ENCODE peak calls at places on chromosomes 6 and 20, in four cellular contexts. T is CD4-positive, CD25-positive, alpha-beta regulatory T cell; V is skeletal muscle cell; Z is PC-3. I is an unnamed sample.

GRCh38 chr6:137033828-137034227 is 10.9 kb downstream of the IL20RA start:
- DNase-seq in Z (peak), V (no peak), T (no peak), I (peak)

GRCh38 chr6:21987501-21987957 is 309.3 kb downstream of the PRL start:
- DNase-seq in V (peak), Z (peak), T (no peak), I (peak)

GRCh38 chr6:37033255-37033654 is 27.8 kb downstream of the FGD2 start:
- DNase-seq in Z (peak), T (no peak), V (no peak), I (no peak)

GRCh38 chr20:62117658-62118057 is 4.6 kb upstream of the LSM14B start:
- DNase-seq in T (peak), Z (no peak), V (no peak), I (peak)

GRCh38 chr6:163589401-163589800 is 174.9 kb downstream of the QKI start:
- DNase-seq in T (no peak), Z (no peak), V (no peak), I (no peak)

GRCh38 chr6:11712760-11713159 is 65.8 kb downstream of the ADTRP start:
- DNase-seq in Z (no peak), V (no peak), T (no peak), I (no peak)

GRCh38 chr20:48102076-48102787 is 317.0 kb upstream of the SULF2 start:
- DNase-seq in Z (no peak), T (no peak), V (no peak), I (no peak)

GRCh38 chr6:128465368-128466343 is 54.7 kb downstream of the PTPRK start:
- DNase-seq in V (no peak), Z (no peak), T (no peak), I (no peak)

GRCh38 chr6:68673255-68673654 is 38.2 kb downstream of the ADGRB3 start:
- DNase-seq in T (no peak), Z (no peak), V (no peak), I (no peak)

GRCh38 chr6:167507376-167507961 is 182.6 kb downstream of the TTLL2 start:
- DNase-seq in V (no peak), Z (no peak), T (no peak), I (no peak)

GRCh38 chr20:8076505-8077498 is 55.3 kb upstream of the PLCB1 start:
- DNase-seq in T (no peak), Z (no peak), V (no peak), I (no peak)

GRCh38 chr6:159074120-159074684 is 29.4 kb upstream of the TAGAP start:
- DNase-seq in V (peak), T (no peak), Z (peak), I (no peak)

GRCh38 chr20:34817801-34818200 is 7.7 kb downstream of the NCOA6 start:
- DNase-seq in T (no peak), V (no peak), Z (no peak), I (no peak)

GRCh38 chr6:170362121-170362520 is 55.6 kb downstream of the FAM120B start:
- DNase-seq in Z (no peak), T (no peak), V (no peak), I (no peak)

GRCh38 chr6:117167520-117168271 is 97.7 kb upstream of the VGLL2 start:
- DNase-seq in T (no peak), V (peak), Z (peak), I (no peak)

GRCh38 chr6:5059036-5059896 is 25.9 kb upstream of the PPP1R3G start:
- DNase-seq in T (no peak), Z (no peak), V (no peak), I (no peak)

GRCh38 chr20:38674178-38675133 is 49.8 kb upstream of the SLC32A1 start:
- DNase-seq in V (no peak), Z (no peak), T (peak), I (peak)

GRCh38 chr6:38572186-38572813 is 67.4 kb downstream of the BTBD9 start:
- DNase-seq in Z (no peak), T (no peak), V (no peak), I (peak)

DNA sequence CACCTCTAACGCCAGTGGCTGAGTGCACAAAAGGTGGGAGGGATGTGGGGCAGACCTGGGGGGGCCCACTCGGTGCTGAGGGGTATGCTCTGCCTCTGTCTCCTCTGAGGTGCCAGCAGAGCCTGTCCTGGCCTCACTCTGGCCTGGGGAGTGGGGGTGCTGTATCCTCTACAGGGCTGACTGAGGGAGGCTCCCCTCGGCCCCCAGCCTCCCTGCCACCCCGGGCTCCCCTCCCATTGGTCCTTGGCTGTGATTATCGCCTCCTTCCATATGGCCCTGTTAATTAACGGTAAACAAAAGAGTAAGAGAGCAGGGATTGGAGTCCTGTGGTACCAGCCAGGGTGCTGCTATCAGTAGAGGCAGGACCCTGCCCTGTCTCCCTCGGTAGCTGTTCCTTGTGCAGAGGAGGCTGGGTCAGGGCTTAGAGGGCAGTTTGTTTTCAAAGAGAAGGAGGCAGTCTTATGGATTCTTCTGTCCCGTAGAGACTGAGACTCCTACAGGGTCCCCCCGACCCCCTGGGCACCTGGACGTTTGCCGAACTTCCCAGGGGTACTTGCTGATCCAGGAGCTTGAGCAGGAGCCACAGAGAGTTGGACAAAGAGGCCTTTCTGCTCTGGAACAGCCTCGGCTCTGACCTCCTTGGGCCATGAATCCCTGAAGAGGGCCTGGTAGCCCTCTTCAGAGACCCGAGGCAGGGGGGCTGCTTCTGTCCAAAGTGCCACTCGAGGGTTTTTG is 1.8 kb downstream of the MYT1 start:
- DNase-seq in T (no peak), Z (no peak), V (no peak), I (no peak)
- H3K4me3 ChIP-seq in T (no peak), Z (no peak), V (no peak), I (no peak)

DNA sequence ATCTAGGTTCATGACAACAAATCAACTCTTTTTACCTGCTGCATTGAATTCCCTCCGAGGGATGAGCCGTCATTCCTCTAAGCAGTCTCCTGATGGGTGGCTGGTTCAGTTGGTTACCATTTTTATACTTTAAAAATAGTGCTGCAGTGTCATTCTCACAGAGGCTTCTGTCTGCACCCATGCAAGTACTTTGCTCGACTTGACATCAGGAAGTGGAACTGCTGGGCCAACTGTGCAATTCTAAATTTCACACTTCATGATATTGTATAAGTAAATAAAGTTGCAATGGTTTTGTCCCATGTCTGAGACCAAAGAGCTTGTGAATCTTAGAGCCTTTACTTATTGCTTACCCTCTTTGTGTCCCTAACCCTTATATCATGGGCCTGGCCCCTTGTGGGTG is 2.5 kb downstream of the BTN3A1 start:
- DNase-seq in Z (no peak), T (no peak), V (no peak), I (no peak)
- H3K4me3 ChIP-seq in Z (no peak), T (peak), V (no peak), I (no peak)

GRCh38 chr20:23179766-23180403 is 93.8 kb upstream of the CD93 start:
- DNase-seq in V (no peak), Z (no peak), T (no peak), I (no peak)
- H3K4me3 ChIP-seq in V (no peak), Z (no peak), T (no peak), I (no peak)

GRCh38 chr20:46361811-46362210 is 44.6 kb downstream of the ELMO2 start:
- DNase-seq in Z (no peak), T (no peak), V (no peak), I (no peak)

GRCh38 chr20:46361386-46361785 is 45.0 kb downstream of the ELMO2 start:
- DNase-seq in T (no peak), V (no peak), Z (no peak), I (peak)

GRCh38 chr20:46357030-46357514 is 48.8 kb upstream of the CDH22 start:
- DNase-seq in Z (no peak), T (no peak), V (no peak), I (no peak)

GRCh38 chr20:46358336-46359058 is 47.9 kb downstream of the ELMO2 start:
- DNase-seq in Z (no peak), V (no peak), T (no peak), I (no peak)

DNA sequence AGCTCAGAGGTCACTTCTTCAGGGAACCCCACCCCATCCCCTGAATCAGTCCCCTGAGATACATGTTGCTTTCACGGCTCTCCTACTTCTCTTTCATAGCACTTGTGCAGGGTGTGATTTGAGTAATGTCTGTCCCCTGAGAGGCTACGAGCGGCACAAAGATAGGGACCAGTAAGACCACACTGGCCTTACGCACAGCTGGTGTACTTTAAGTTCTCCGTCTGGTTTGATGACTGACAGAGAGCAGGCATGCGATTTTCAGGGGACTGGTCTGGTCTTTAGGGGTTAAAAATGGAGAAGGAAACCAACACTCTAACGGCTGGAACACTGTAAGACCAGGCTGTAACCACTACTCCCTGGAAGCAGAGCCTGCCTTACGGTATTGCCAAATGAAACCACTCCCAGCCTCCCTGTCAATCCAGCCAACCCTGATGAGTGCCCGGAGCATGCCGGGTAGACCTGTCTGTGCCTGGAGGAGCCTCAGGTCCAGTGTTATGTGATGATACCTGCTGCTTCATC is 47.1 kb downstream of the ELMO2 start:
- DNase-seq in Z (no peak), V (no peak), T (no peak), I (no peak)
- H3K4me3 ChIP-seq in Z (no peak), V (no peak), T (no peak), I (no peak)

GRCh38 chr6:111484655-111484974 is 1.6 kb upstream of the REV3L start:
- DNase-seq in Z (no peak), V (no peak), T (no peak), I (peak)
- H3K4me3 ChIP-seq in Z (peak), V (peak), T (peak), I (peak)

GRCh38 chr6:7543761-7544424 is 2.4 kb downstream of the DSP start:
- DNase-seq in T (no peak), Z (peak), V (no peak), I (no peak)
- H3K4me3 ChIP-seq in T (no peak), Z (peak), V (peak), I (no peak)

GRCh38 chr6:1385129-1386042 is 4.0 kb upstream of the FOXF2 start:
- DNase-seq in V (no peak), T (no peak), Z (no peak), I (no peak)
- H3K4me3 ChIP-seq in V (no peak), T (no peak), Z (no peak), I (no peak)

GRCh38 chr6:8743146-8743745 is 307.9 kb upstream of the SLC35B3 start:
- DNase-seq in Z (no peak), V (no peak), T (no peak), I (peak)
- H3K4me3 ChIP-seq in Z (peak), V (no peak), T (peak), I (peak)

GRCh38 chr20:31476313-31476623 is 1.2 kb downstream of the REM1 start:
- DNase-seq in Z (no peak), V (no peak), T (no peak), I (no peak)
- H3K4me3 ChIP-seq in Z (no peak), V (no peak), T (no peak), I (no peak)

DNA sequence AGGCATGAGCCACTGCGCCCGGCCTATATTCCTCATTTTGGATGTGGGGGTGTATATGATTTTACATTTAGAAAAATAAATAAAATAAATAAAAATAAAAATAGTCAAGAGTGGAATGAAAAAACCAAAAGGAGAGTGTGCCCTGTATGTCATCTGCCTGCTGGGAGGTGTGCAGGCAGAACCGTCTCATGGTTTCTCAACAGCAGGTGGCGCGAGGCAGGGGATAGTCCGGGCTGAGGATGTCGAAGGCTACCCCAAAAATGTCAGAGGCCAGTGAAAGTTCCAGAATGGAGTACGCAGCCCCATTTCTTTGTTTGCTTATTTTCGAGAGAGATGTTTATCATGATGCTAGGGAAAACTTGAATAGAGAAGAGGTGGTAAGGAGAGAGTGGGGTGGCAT is 16.4 kb upstream of the KIF16B start:
- DNase-seq in V (no peak), T (no peak), Z (no peak), I (no peak)
- H3K4me3 ChIP-seq in V (no peak), T (no peak), Z (no peak), I (no peak)